ENCODE peak calls at places on chromosomes 4 and X, in seven cellular contexts. S is nephron progenitor cell; E is COR-L47; F is dorsolateral prefrontal cortex; A is stimulated activated CD4-positive, alpha-beta T cell treated with anti-CD3 and anti-CD28 coated beads, Interleukin-15, amount 100 ng/mL, for 24 hours; K is stimulated activated CD8-positive, alpha-beta memory T cell treated with anti-CD3 and anti-CD28 coated beads, Interleukin-15, amount 100 ng/mL, for 24 hours; Z is activated T-helper 1 cell treated with anti-CD3 and anti-CD28 coated beads, Interleukin-2, amount 50 U/mL, for 16 hours. J is an unnamed sample.

GRCh38 chr4:19583827-19584569 is 667.7 kb upstream of the SLIT2 start:
- DNase-seq in S (no peak), E (no peak), F (no peak), A (no peak), K (no peak), Z (no peak), J (no peak)

GRCh38 chrX:17861496-17862011 is 456 bp upstream of the RAI2 start:
- DNase-seq in S (no peak), E (no peak), F (no peak), A (no peak), K (no peak), Z (no peak), J (no peak)

GRCh38 chrX:18294893-18295292 is 59.6 kb downstream of the SCML2 start:
- DNase-seq in S (no peak), E (no peak), F (no peak), A (no peak), K (no peak), Z (no peak), J (no peak)

GRCh38 chr4:42750091-42750490 is 93.2 kb upstream of the ATP8A1 start:
- DNase-seq in S (no peak), E (peak), F (peak), A (peak), K (no peak), Z (no peak), J (peak)

GRCh38 chr4:82523179-82523578 is 38.6 kb downstream of the TMEM150C start:
- DNase-seq in S (no peak), E (no peak), F (no peak), A (no peak), K (no peak), Z (no peak), J (no peak)

GRCh38 chrX:47583240-47583861 is 1.1 kb downstream of the TIMP1 start:
- DNase-seq in S (no peak), E (no peak), F (no peak), A (no peak), K (no peak), Z (no peak), J (no peak)

GRCh38 chr4:91064157-91064853 is 937.1 kb downstream of the CCSER1 start:
- DNase-seq in S (peak), E (peak), F (no peak), A (no peak), K (no peak), Z (no peak), J (no peak)

GRCh38 chr4:80266267-80266901 is at the start of gene FGF5:
- DNase-seq in S (peak), E (peak), F (peak), A (peak), K (no peak), Z (no peak), J (no peak)

GRCh38 chr4:142365386-142365785 is 480.7 kb downstream of the INPP4B start:
- DNase-seq in S (no peak), E (no peak), F (no peak), A (no peak), K (no peak), Z (no peak), J (no peak)

GRCh38 chrX:135595543-135595942 is 75.1 kb downstream of the INTS6L start:
- DNase-seq in S (no peak), E (no peak), F (no peak), A (no peak), K (no peak), Z (no peak), J (no peak)

GRCh38 chr4:25144870-25145481 is 15.3 kb downstream of the SEPSECS start:
- DNase-seq in S (no peak), E (peak), F (no peak), A (no peak), K (no peak), Z (no peak), J (no peak)

GRCh38 chrX:110432066-110432465 is 73.4 kb downstream of the RTL9 start:
- DNase-seq in S (no peak), E (no peak), F (no peak), A (no peak), K (no peak), Z (no peak), J (no peak)

GRCh38 chr4:139853309-139853708 is 187.7 kb downstream of the MGST2 start:
- DNase-seq in S (no peak), E (peak), F (no peak), A (no peak), K (no peak), Z (no peak), J (no peak)

GRCh38 chr4:13484749-13485345 is 707 bp upstream of the RAB28 start:
- DNase-seq in S (no peak), E (peak), F (no peak), A (no peak), K (no peak), Z (no peak), J (no peak)

GRCh38 chr4:10041036-10041435 is 19.7 kb upstream of the SLC2A9 start:
- DNase-seq in S (no peak), E (no peak), F (no peak), A (no peak), K (no peak), Z (no peak), J (no peak)

GRCh38 chr4:158261480-158261879 is 51.2 kb downstream of the TMEM144 start:
- DNase-seq in S (no peak), E (no peak), F (no peak), A (no peak), K (no peak), Z (no peak), J (no peak)

GRCh38 chr4:76811604-76812412 is 86.1 kb downstream of the SOWAHB start:
- DNase-seq in S (no peak), E (no peak), F (no peak), A (no peak), K (no peak), Z (no peak), J (no peak)

GRCh38 chrX:40550069-40550468 is 30.7 kb upstream of the ATP6AP2 start:
- DNase-seq in S (no peak), E (peak), F (no peak), A (no peak), K (no peak), Z (no peak), J (no peak)

GRCh38 chr4:159390648-159391047 is 287.8 kb downstream of the RAPGEF2 start:
- DNase-seq in S (no peak), E (no peak), F (no peak), A (no peak), K (no peak), Z (no peak), J (no peak)

GRCh38 chr4:21211836-21212235 is 511.6 kb downstream of the PACRGL start:
- DNase-seq in S (no peak), E (peak), F (no peak), A (no peak), K (no peak), Z (no peak), J (no peak)

GRCh38 chr4:53576676-53577372 is 14.5 kb downstream of the LNX1 start:
- DNase-seq in S (no peak), E (no peak), F (no peak), A (no peak), K (no peak), Z (no peak), J (no peak)

GRCh38 chr4:139692300-139693012 is 26.8 kb downstream of the MGST2 start:
- DNase-seq in S (no peak), E (peak), F (no peak), A (no peak), K (no peak), Z (no peak), J (no peak)

GRCh38 chr4:20022471-20022870 is 229.2 kb upstream of the SLIT2 start:
- DNase-seq in S (no peak), E (no peak), F (no peak), A (no peak), K (no peak), Z (no peak), J (no peak)

GRCh38 chr4:181559637-181560036 is 683.6 kb upstream of the TENM3 start:
- DNase-seq in S (no peak), E (no peak), F (no peak), A (no peak), K (no peak), Z (no peak), J (no peak)

J was measured in substantia nigra.